ENCODE peak calls at places on chromosomes 7 and 10, in five cellular contexts. Q is astrocyte of the spinal cord, G is heart left ventricle, X is cardiac fibroblast, N is transverse colon. E is an unnamed sample.

GRCh38 chr7:40298421-40298820 is 163.6 kb downstream of the SUGCT start:
- DNase-seq in G (no peak), X (peak; percentile 92), Q (peak; percentile 91), N (no peak), E (no peak)

GRCh38 chr10:133127291-133128125 is 32.5 kb upstream of the KNDC1 start:
- DNase-seq in Q (no peak), N (peak; percentile 7), X (no peak), G (no peak), E (no peak)

GRCh38 chr7:138945169-138945568 is 36.0 kb downstream of the KIAA1549 start:
- DNase-seq in N (no peak), Q (no peak), X (no peak), G (no peak), E (no peak)

GRCh38 chr7:122412886-122413285 is 108.3 kb upstream of the FEZF1 start:
- DNase-seq in N (no peak), Q (peak; percentile 74), X (peak; percentile 80), G (no peak), E (no peak)

GRCh38 chr10:79331709-79332108 is 15.6 kb upstream of the PPIF start:
- DNase-seq in X (peak; percentile 99), Q (peak; percentile 60), G (peak; percentile 62), N (no peak), E (no peak)

GRCh38 chr10:84540022-84540616 is 211.7 kb downstream of the CCSER2 start:
- DNase-seq in X (peak; percentile 93), G (no peak), Q (peak; percentile 90), N (no peak), E (no peak)

GRCh38 chr10:58299580-58299979 is 30.6 kb downstream of the CISD1 start:
- DNase-seq in N (peak; percentile 65), X (peak; percentile 69), G (peak; percentile 34), Q (peak; percentile 51), E (no peak)

GRCh38 chr10:131997366-131998049 is 15.8 kb upstream of the BNIP3 start:
- DNase-seq in X (peak; percentile 86), G (peak; percentile 77), N (peak; percentile 65), Q (peak; percentile 78), E (peak; percentile 83)

GRCh38 chr7:372939-373791 is 83.2 kb downstream of the FOXL3 start:
- DNase-seq in Q (no peak), G (peak; percentile 17), N (peak; percentile 65), X (no peak), E (peak; percentile 53)

GRCh38 chr7:44565795-44566559 is 7.7 kb downstream of the DDX56 start:
- DNase-seq in X (no peak), G (no peak), Q (no peak), N (no peak), E (no peak)

GRCh38 chr10:93958834-93959233 is 34.9 kb upstream of the PLCE1 start:
- DNase-seq in X (no peak), Q (no peak), N (no peak), G (no peak), E (no peak)

DNA sequence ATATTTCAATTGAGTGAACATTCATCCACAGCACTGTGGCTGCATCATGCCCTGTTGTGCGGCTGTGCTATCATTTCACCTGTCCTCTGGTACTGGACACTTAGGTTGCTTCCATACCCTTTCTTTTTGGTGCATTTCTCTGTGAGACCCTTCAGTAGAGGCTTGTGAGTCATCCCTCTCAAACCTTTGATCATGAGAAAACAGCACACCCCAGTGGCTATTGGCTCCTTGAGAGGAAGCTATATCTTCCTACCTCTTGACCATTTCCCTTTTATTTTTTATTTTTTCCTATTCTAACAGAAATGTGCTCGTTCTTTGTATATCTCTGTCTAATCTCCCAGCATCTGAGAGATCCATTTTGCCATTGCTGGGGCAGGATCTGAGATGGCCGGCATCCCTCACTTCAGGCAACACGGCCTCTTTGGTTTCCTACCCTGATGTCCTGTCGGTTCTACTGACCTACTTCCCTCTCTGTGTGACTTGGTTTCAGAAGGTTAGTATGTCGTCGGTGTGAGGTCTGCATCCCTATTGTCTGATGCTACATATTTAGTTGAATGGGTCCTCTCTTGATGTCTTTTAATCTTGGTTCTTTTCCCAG is 23.8 kb upstream of the PIK3AP1 start:
- DNase-seq in X (peak; percentile 22), N (no peak), G (no peak), Q (peak; percentile 18), E (no peak)
- TF ChIP-seq CTCF in X (no peak), N (no peak), G (peak; percentile 38), Q (peak; percentile 31), E (no peak)

GRCh38 chr7:33904680-33905388 is 505 bp upstream of the BMPER start:
- DNase-seq in G (no peak), N (peak; percentile 8), X (peak; percentile 52), Q (peak; percentile 25), E (no peak)
- H3K4me3 ChIP-seq in G (peak overlapping the region; percentile 65), N (peak overlapping the region; percentile 37), X (peak overlapping the region; percentile 79), Q (peak overlapping the region; percentile 58), E (peak overlapping the region; percentile 65)

DNA sequence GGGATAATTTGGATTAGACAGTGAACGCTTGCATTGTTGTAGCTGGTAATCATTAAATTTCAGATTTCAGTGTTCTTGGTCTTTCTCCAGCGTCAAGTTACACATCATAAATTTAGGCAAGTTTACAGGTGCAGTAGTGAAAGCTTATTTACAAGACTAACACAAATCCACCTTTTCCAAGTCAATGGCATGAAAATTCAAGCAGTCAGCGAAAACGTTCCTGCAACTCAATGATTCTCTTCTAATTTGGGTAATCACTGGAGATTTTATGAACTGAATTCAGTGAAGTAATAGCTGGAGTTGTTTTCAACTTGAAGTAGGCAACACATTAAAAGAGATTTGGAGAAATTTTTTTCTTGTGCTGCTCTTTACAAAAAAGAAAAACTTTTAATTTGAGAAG is 17.9 kb downstream of the BCAP29 start:
- DNase-seq in X (no peak), G (no peak), Q (no peak), N (no peak), E (no peak)
- TF ChIP-seq CTCF in X (no peak), G (no peak), Q (no peak), N (no peak), E (no peak)

GRCh38 chr7:135964791-135965190 is 12.4 kb downstream of the MTPN start:
- DNase-seq in Q (no peak), X (peak; percentile 33), N (no peak), G (no peak), E (no peak)
- H3K4me3 ChIP-seq in Q (no peak overlapping the region), X (no peak overlapping the region), N (no peak overlapping the region), G (no peak overlapping the region), E (no peak overlapping the region)

GRCh38 chr7:123782071-123782798 is 33.4 kb upstream of the WASL start:
- DNase-seq in Q (no peak), N (no peak), X (peak; percentile 3), G (no peak), E (no peak)

GRCh38 chr7:123788584-123788983 is 39.8 kb upstream of the WASL start:
- DNase-seq in N (no peak), X (no peak), G (no peak), Q (no peak), E (no peak)

GRCh38 chr7:123787227-123788007 is 38.6 kb upstream of the WASL start:
- DNase-seq in X (peak; percentile 37), G (no peak), Q (no peak), N (no peak), E (no peak)

GRCh38 chr7:123783820-123784219 is 35.0 kb upstream of the WASL start:
- DNase-seq in N (no peak), X (no peak), Q (no peak), G (no peak), E (no peak)

DNA sequence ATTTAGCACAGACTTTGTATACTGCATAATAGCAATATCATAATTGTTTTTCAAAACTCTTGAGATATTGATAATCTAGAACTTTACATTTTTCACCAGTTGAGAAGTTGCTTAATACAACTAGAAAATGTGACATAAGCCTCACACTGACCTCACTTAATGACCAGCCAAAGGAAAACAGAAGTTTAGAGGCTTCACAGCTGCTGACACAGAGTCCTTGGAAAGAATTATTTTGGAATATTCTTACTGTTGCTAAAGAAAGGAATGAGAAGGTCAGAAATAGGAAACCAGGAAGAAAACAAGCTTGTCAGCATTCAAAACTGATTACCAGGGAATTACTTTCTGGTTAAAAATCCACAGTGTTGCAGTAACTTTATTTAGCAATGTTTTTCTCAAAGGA is 35.5 kb upstream of the WASL start:
- DNase-seq in X (peak; percentile 40), G (no peak), N (no peak), Q (no peak), E (no peak)
- TF ChIP-seq CTCF in X (no peak), G (no peak), N (no peak), Q (no peak), E (no peak)

GRCh38 chr10:77637986-77638765 is 568 bp upstream of the KCNMA1 start:
- DNase-seq in X (peak; percentile 58), Q (peak; percentile 65), N (peak; percentile 31), G (no peak), E (peak; percentile 70)
- H3K4me3 ChIP-seq in X (peak overlapping the region; percentile 39), Q (peak overlapping the region; percentile 50), N (peak overlapping the region; percentile 49), G (peak overlapping the region; percentile 43), E (peak overlapping the region; percentile 76)